ENCODE peak calls at places on chromosomes 12 and 14, in six cellular contexts. L is right atrium auricular region, K is psoas muscle, P is upper lobe of right lung, A is astrocyte of the cerebellum, C is epithelial cell of esophagus. H is an unnamed sample.

GRCh38 chr14:21768116-21768874 is 94.7 kb upstream of the OR4E1 start:
- DNase-seq in L (no peak), K (no peak), P (no peak), A (no peak), C (peak; percentile 60), H (no peak)

GRCh38 chr12:7433276-7433822 is 10.6 kb downstream of the CD163L1 start:
- DNase-seq in K (no peak), P (no peak), A (peak; percentile 24), C (peak; percentile 85), L (no peak), H (no peak)

GRCh38 chr12:8057839-8058238 is 8.3 kb downstream of the C3AR1 start:
- DNase-seq in P (no peak), A (no peak), L (no peak), C (peak; percentile 64), K (no peak), H (peak; percentile 43)

GRCh38 chr12:43143278-43143677 is 408.7 kb downstream of the ADAMTS20 start:
- DNase-seq in L (no peak), C (no peak), A (no peak), K (no peak), P (no peak), H (no peak)

GRCh38 chr14:22265319-22266140 is 323.5 kb downstream of the DAD1 start:
- DNase-seq in K (no peak), A (no peak), C (peak; percentile 57), L (no peak), P (no peak), H (no peak)

GRCh38 chr14:65073605-65074201 is 28.6 kb downstream of the MAX start:
- DNase-seq in K (no peak), C (no peak), A (no peak), L (no peak), P (no peak), H (no peak)

GRCh38 chr14:23569443-23570151 is 2.0 kb upstream of the AP1G2 start:
- DNase-seq in K (no peak), L (no peak), A (no peak), P (peak; percentile 63), C (peak; percentile 66), H (no peak)

GRCh38 chr14:48614003-48614402 is 938.6 kb upstream of the MDGA2 start:
- DNase-seq in A (no peak), C (no peak), P (no peak), K (no peak), L (no peak), H (no peak)

GRCh38 chr12:69985656-69986055 is 160.6 kb downstream of the MYRFL start:
- DNase-seq in A (no peak), K (no peak), L (no peak), C (peak; percentile 29), P (no peak), H (no peak)

GRCh38 chr12:124519741-124520140 is 47.7 kb downstream of the NCOR2 start:
- DNase-seq in K (peak; percentile 42), A (no peak), P (no peak), L (no peak), C (no peak), H (no peak)

GRCh38 chr14:60981626-60982455 is 796 bp downstream of the SLC38A6 start:
- DNase-seq in K (no peak), L (no peak), C (peak; percentile 73), A (no peak), P (no peak), H (peak; percentile 63)

GRCh38 chr12:32544893-32545292 is 134.2 kb upstream of the DNM1L start:
- DNase-seq in A (no peak), L (no peak), C (no peak), K (no peak), P (no peak), H (no peak)
- TF ChIP-seq CTCF in A (no peak), L (no peak), C (no peak), K (no peak), P (no peak), H (no peak)

GRCh38 chr12:133080051-133080618 is 588 bp upstream of the ZNF140 start:
- DNase-seq in K (peak; percentile 99), A (peak; percentile 99), P (peak; percentile 99), C (peak; percentile 100), L (peak; percentile 98), H (peak; percentile 98)
- TF ChIP-seq CTCF in K (no peak), A (peak; percentile 19), P (no peak), C (no peak), L (no peak), H (peak; percentile 0)

GRCh38 chr12:113667095-113667494 is 195.4 kb upstream of the LHX5 start:
- DNase-seq in A (no peak), L (no peak), P (no peak), K (no peak), C (no peak), H (no peak)
- TF ChIP-seq CTCF in A (no peak), L (no peak), P (no peak), K (no peak), C (no peak), H (no peak)

GRCh38 chr12:132413931-132414588 is 75.9 kb upstream of the FBRSL1 start:
- DNase-seq in K (no peak), A (no peak), C (no peak), P (no peak), L (no peak), H (no peak)

GRCh38 chr12:132415456-132416120 is 74.4 kb upstream of the FBRSL1 start:
- DNase-seq in C (no peak), K (no peak), L (no peak), P (no peak), A (no peak), H (no peak)

GRCh38 chr12:132416827-132417226 is 73.1 kb upstream of the FBRSL1 start:
- DNase-seq in A (no peak), K (no peak), L (no peak), P (no peak), C (no peak), H (no peak)

GRCh38 chr12:132416121-132416673 is 73.8 kb upstream of the FBRSL1 start:
- DNase-seq in K (no peak), L (no peak), A (no peak), C (no peak), P (no peak), H (no peak)

GRCh38 chr12:132414634-132415340 is 75.2 kb upstream of the FBRSL1 start:
- DNase-seq in C (peak; percentile 74), A (peak; percentile 33), K (peak; percentile 74), L (peak; percentile 68), P (peak; percentile 88), H (peak; percentile 31)
- TF ChIP-seq CTCF in C (peak; percentile 84), A (peak; percentile 90), K (peak; percentile 91), L (peak; percentile 88), P (peak; percentile 93), H (peak; percentile 95)

GRCh38 chr14:87334997-87335675 is 657.8 kb downstream of the GALC start:
- DNase-seq in C (peak; percentile 42), A (no peak), K (no peak), P (no peak), L (no peak), H (no peak)
- TF ChIP-seq CTCF in C (peak; percentile 35), A (peak; percentile 18), K (no peak), P (no peak), L (no peak), H (no peak)

GRCh38 chr12:95959107-95959506 is 16.0 kb downstream of the AMDHD1 start:
- DNase-seq in A (no peak), P (no peak), K (no peak), L (no peak), C (no peak), H (no peak)
- TF ChIP-seq CTCF in A (peak; percentile 42), P (no peak), K (no peak), L (no peak), C (no peak), H (peak; percentile 24)

GRCh38 chr12:132409495-132410295 is 80.3 kb upstream of the FBRSL1 start:
- DNase-seq in L (no peak), A (no peak), C (no peak), P (no peak), K (no peak), H (no peak)

GRCh38 chr12:132408626-132409494 is 79.5 kb upstream of the GALNT9 start:
- DNase-seq in A (no peak), P (no peak), K (no peak), L (no peak), C (no peak), H (no peak)

GRCh38 chr12:132410849-132411248 is 79.1 kb upstream of the FBRSL1 start:
- DNase-seq in A (no peak), P (no peak), K (no peak), L (no peak), C (no peak), H (no peak)

GRCh38 chr12:132411457-132411856 is 78.5 kb upstream of the FBRSL1 start:
- DNase-seq in C (no peak), A (no peak), L (no peak), K (no peak), P (no peak), H (no peak)

GRCh38 chr12:132410296-132410625 is 79.7 kb upstream of the FBRSL1 start:
- DNase-seq in K (no peak), C (no peak), P (no peak), A (no peak), L (no peak), H (no peak)
- TF ChIP-seq CTCF in K (no peak), C (no peak), P (no peak), A (no peak), L (no peak), H (no peak)

H was measured in AG09319.